ENCODE peak calls at places on chromosomes 6 and 20, in five cellular contexts. W, E, Z, C and K are unnamed samples.

GRCh38 chr20:16018881-16019280 is 554.4 kb downstream of the KIF16B start:
- DNase-seq in C (no peak), Z (no peak), W (no peak), E (no peak), K (no peak)

GRCh38 chr6:73585566-73586415 is 65.0 kb upstream of the EEF1A1 start:
- DNase-seq in E (no peak), W (peak), Z (peak), C (peak), K (no peak)

GRCh38 chr6:143592335-143592734 is 80.8 kb upstream of the FUCA2 start:
- DNase-seq in C (no peak), Z (no peak), W (no peak), E (no peak), K (no peak)

GRCh38 chr6:81515562-81516453 is 236.7 kb downstream of the TENT5A start:
- DNase-seq in W (peak), Z (no peak), E (no peak), C (peak), K (no peak)

GRCh38 chr6:17490724-17491123 is 97.3 kb downstream of the CAP2 start:
- DNase-seq in W (no peak), C (no peak), E (no peak), Z (no peak), K (no peak)

GRCh38 chr20:57592263-57593092 is 27.7 kb downstream of the ZBP1 start:
- DNase-seq in Z (no peak), E (no peak), C (no peak), W (no peak), K (no peak)

GRCh38 chr20:8432435-8433148 is 300.5 kb downstream of the PLCB1 start:
- DNase-seq in E (no peak), Z (no peak), C (no peak), W (no peak), K (no peak)

GRCh38 chr20:6178537-6178936 is 55.7 kb upstream of the FERMT1 start:
- DNase-seq in W (no peak), E (no peak), C (peak), Z (no peak), K (no peak)

GRCh38 chr20:855466-856360 is 22.2 kb downstream of the FAM110A start:
- DNase-seq in E (no peak), C (no peak), Z (no peak), W (no peak), K (no peak)

GRCh38 chr6:37547564-37548061 is 47.9 kb upstream of the CCDC167 start:
- DNase-seq in Z (no peak), E (no peak), C (no peak), W (no peak), K (no peak)

GRCh38 chr20:973785-974194 is 28.3 kb downstream of the RSPO4 start:
- DNase-seq in C (no peak), W (no peak), Z (peak), E (no peak), K (no peak)

GRCh38 chr20:1426231-1426849 is 33.5 kb upstream of the FKBP1A start:
- DNase-seq in C (no peak), W (no peak), E (no peak), Z (no peak), K (no peak)

GRCh38 chr6:111038534-111039252 is 48.6 kb upstream of the SLC16A10 start:
- DNase-seq in E (no peak), Z (peak), W (no peak), C (no peak), K (no peak)

GRCh38 chr20:24662756-24663399 is 193.4 kb downstream of the SYNDIG1 start:
- DNase-seq in E (no peak), C (no peak), Z (no peak), W (no peak), K (no peak)

GRCh38 chr20:49832632-49833327 is 20.2 kb downstream of the SLC9A8 start:
- DNase-seq in C (no peak), W (no peak), E (no peak), Z (no peak), K (no peak)